ENCODE peak calls at places on chromosomes 16 and 17, in four cellular contexts. H is upper lobe of left lung, B is HFFc6, C is NCI-H2081. R is an unnamed sample.

GRCh38 chr16:10601444-10602401 is 21.3 kb upstream of the EMP2 start:
- DNase-seq in H (peak), B (no peak), C (no peak), R (no peak)

GRCh38 chr16:9739301-9739700 is 442.9 kb downstream of the GRIN2A start:
- DNase-seq in H (no peak), B (no peak), C (no peak), R (no peak)

GRCh38 chr17:39813631-39814030 is 50.5 kb downstream of the IKZF3 start:
- DNase-seq in H (peak), B (no peak), C (no peak), R (no peak)

GRCh38 chr17:57531648-57532486 is 213.2 kb downstream of the CCDC182 start:
- DNase-seq in H (no peak), B (no peak), C (no peak), R (no peak)

GRCh38 chr16:57013902-57014301 is 24.5 kb downstream of the NLRC5 start:
- DNase-seq in H (no peak), B (no peak), C (no peak), R (no peak)

GRCh38 chr16:55155815-55156214 is 168.2 kb upstream of the IRX6 start:
- DNase-seq in H (no peak), B (no peak), C (no peak), R (no peak)

GRCh38 chr16:53775821-53776431 is 72.0 kb downstream of the FTO start:
- DNase-seq in H (peak), B (peak), C (no peak), R (no peak)

GRCh38 chr17:9817086-9817485 is 4.8 kb downstream of the GSG1L2 start:
- DNase-seq in H (peak), B (peak), C (no peak), R (no peak)

GRCh38 chr17:42387221-42387657 is 1.0 kb downstream of the STAT3 start:
- DNase-seq in H (peak), B (no peak), C (peak), R (peak)

GRCh38 chr17:35748323-35748960 is 4.6 kb downstream of the GAS2L2 start:
- DNase-seq in H (peak), B (no peak), C (no peak), R (no peak)

R was measured in ascending aorta.